ENCODE peak calls at places on chromosomes 5 and 9, in five cellular contexts. I, J, B, U and H are unnamed samples.

GRCh38 chr5:135578685-135579341 is at the start of gene CXCL14:
- DNase-seq in I (peak), J (peak), B (peak), U (peak), H (peak)

GRCh38 chr5:32278403-32278802 is 34.3 kb downstream of the MTMR12 start:
- DNase-seq in I (peak), J (no peak), B (no peak), U (peak), H (no peak)

GRCh38 chr9:123335227-123335985 is 20.6 kb upstream of the CRB2 start:
- DNase-seq in I (peak), J (peak), B (no peak), U (peak), H (peak)

GRCh38 chr5:133698259-133698554 is 85.9 kb upstream of the FSTL4 start:
- DNase-seq in I (no peak), J (no peak), B (no peak), U (no peak), H (no peak)

GRCh38 chr5:107361945-107362344 is 308.8 kb downstream of the EFNA5 start:
- DNase-seq in I (no peak), J (no peak), B (no peak), U (no peak), H (no peak)

GRCh38 chr5:88772831-88773230 is 110.2 kb downstream of the MEF2C start:
- DNase-seq in I (no peak), J (no peak), B (no peak), U (no peak), H (no peak)

GRCh38 chr5:181232593-181232992 is 9.5 kb downstream of the TRIM41 start:
- DNase-seq in I (no peak), J (no peak), B (no peak), U (no peak), H (no peak)

GRCh38 chr9:30172206-30172605 is 2212.2 kb upstream of the ACO1 start:
- DNase-seq in I (peak), J (no peak), B (no peak), U (no peak), H (peak)

GRCh38 chr9:114588671-114589526 is 1.3 kb downstream of the ATP6V1G1 start:
- DNase-seq in I (peak), J (no peak), B (no peak), U (peak), H (no peak)

GRCh38 chr5:171606414-171607024 is 179.1 kb upstream of the SMIM23 start:
- DNase-seq in I (no peak), J (no peak), B (no peak), U (no peak), H (no peak)

GRCh38 chr5:95725071-95725820 is 5.9 kb upstream of the RHOBTB3 start:
- DNase-seq in I (peak), J (no peak), B (no peak), U (no peak), H (no peak)

GRCh38 chr5:142758062-142758802 is 11.9 kb upstream of the ARHGAP26 start:
- DNase-seq in I (no peak), J (no peak), B (no peak), U (no peak), H (no peak)

GRCh38 chr5:152270117-152270516 is 135.0 kb downstream of the NMUR2 start:
- DNase-seq in I (peak), J (no peak), B (no peak), U (no peak), H (no peak)

GRCh38 chr5:167861134-167861930 is 430.1 kb upstream of the WWC1 start:
- DNase-seq in I (peak), J (peak), B (peak), U (peak), H (no peak)

GRCh38 chr9:14585730-14586473 is 107.3 kb downstream of the ZDHHC21 start:
- DNase-seq in I (no peak), J (no peak), B (no peak), U (no peak), H (no peak)

GRCh38 chr5:167511-167910 is 23.8 kb upstream of the LRRC14B start:
- DNase-seq in I (no peak), J (no peak), B (no peak), U (no peak), H (no peak)

GRCh38 chr5:121108725-121109124 is 644.6 kb downstream of the PRR16 start:
- DNase-seq in I (no peak), J (no peak), B (no peak), U (no peak), H (no peak)

GRCh38 chr5:77874691-77875090 is 98.6 kb upstream of the TBCA start:
- DNase-seq in I (no peak), J (no peak), B (no peak), U (no peak), H (no peak)

GRCh38 chr5:21173526-21173925 is 1185.5 kb upstream of the CDH18 start:
- DNase-seq in I (no peak), J (no peak), B (no peak), U (no peak), H (no peak)

GRCh38 chr9:25396828-25397227 is 281.4 kb downstream of the TUSC1 start:
- DNase-seq in I (no peak), J (no peak), B (no peak), U (no peak), H (no peak)

GRCh38 chr9:109986423-109987055 is 206.5 kb downstream of the PALM2AKAP2 start:
- DNase-seq in I (peak), J (no peak), B (no peak), U (peak), H (peak)

GRCh38 chr5:158725223-158725825 is 374.4 kb downstream of the EBF1 start:
- DNase-seq in I (no peak), J (no peak), B (no peak), U (no peak), H (no peak)

GRCh38 chr9:133423216-133423615 is 1.0 kb downstream of the ADAMTS13 start:
- DNase-seq in I (no peak), J (no peak), B (no peak), U (no peak), H (no peak)
- TF ChIP-seq CTCF in I (no peak), J (no peak), B (no peak), U (no peak), H (no peak)

GRCh38 chr5:73484511-73484910 is 13.7 kb upstream of the BTF3 start:
- DNase-seq in I (no peak), J (no peak), B (no peak), U (no peak), H (no peak)

GRCh38 chr5:73485715-73486114 is 12.5 kb upstream of the BTF3 start:
- DNase-seq in I (no peak), J (no peak), B (no peak), U (peak), H (no peak)

GRCh38 chr5:73486119-73486899 is 11.9 kb upstream of the BTF3 start:
- DNase-seq in I (no peak), J (no peak), B (no peak), U (no peak), H (no peak)

GRCh38 chr5:73482383-73483193 is 15.7 kb upstream of the BTF3 start:
- DNase-seq in I (peak), J (no peak), B (peak), U (peak), H (no peak)

DNA sequence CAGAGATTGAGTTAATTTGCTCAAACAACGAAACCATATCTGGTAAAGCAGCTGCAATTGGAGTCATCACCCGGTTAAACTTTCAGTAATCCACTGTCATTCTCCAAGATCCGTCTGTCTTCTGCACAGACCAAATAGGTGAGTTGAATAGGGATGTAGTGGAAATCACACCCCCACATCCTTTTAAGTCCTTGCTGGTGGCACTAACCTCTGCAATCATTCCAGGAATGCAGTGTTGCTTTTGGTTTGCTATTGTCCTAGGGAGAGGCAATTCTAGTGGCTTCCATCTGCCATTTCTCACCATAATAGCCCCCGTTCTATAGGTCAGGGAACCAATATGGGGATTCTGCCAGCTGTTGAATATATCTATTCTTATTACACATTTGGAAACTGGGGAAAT is 14.6 kb upstream of the BTF3 start:
- DNase-seq in I (no peak), J (no peak), B (no peak), U (no peak), H (no peak)
- H3K4me3 ChIP-seq in I (no peak), J (no peak), B (no peak), U (no peak), H (no peak)

GRCh38 chr5:155471027-155471426 is 457.5 kb downstream of the KIF4B start:
- DNase-seq in I (no peak), J (no peak), B (peak), U (no peak), H (no peak)
- TF ChIP-seq CTCF in I (no peak), J (no peak), B (no peak), U (no peak), H (no peak)

GRCh38 chr9:104774831-104775573 is 11.1 kb downstream of the NIPSNAP3B start:
- DNase-seq in I (no peak), J (peak), B (no peak), U (no peak), H (no peak)
- H3K4me3 ChIP-seq in I (no peak), J (no peak), B (no peak), U (no peak), H (no peak)